ENCODE peak calls at places on chromosomes 12 and 14, in four cellular contexts. W is heart left ventricle, L is PC-3, X is tibial artery. P is an unnamed sample.
A peak's percentile ranks its signal among the peaks of the same experiment; 100 is the strongest.

GRCh38 chr12:130743176-130743575 is 27.1 kb upstream of the RIMBP2 start:
- DNase-seq in L (no peak), W (no peak), X (no peak), P (peak; percentile 31)

GRCh38 chr12:49126852-49127763 is 4.1 kb downstream of the TUBA1B start:
- DNase-seq in X (no peak), L (no peak), W (no peak), P (no peak)

GRCh38 chr14:61562321-61563161 is 132.8 kb upstream of the HIF1A start:
- DNase-seq in L (peak; percentile 100), W (no peak), X (no peak), P (peak; percentile 80)

GRCh38 chr12:9074484-9075140 is 41.1 kb downstream of the A2M start:
- DNase-seq in L (no peak), X (no peak), W (no peak), P (no peak)

GRCh38 chr14:91869556-91869955 is 2.2 kb upstream of the TC2N start:
- DNase-seq in L (no peak), X (no peak), W (no peak), P (no peak)

GRCh38 chr12:130920711-130921381 is 32.9 kb upstream of the ADGRD1 start:
- DNase-seq in L (no peak), W (peak; percentile 77), X (peak; percentile 92), P (peak; percentile 38)

GRCh38 chr12:59780605-59781135 is 184.8 kb downstream of the SLC16A7 start:
- DNase-seq in L (peak; percentile 51), X (no peak), W (no peak), P (peak; percentile 30)

GRCh38 chr12:56188786-56189335 is 422 bp downstream of the SMARCC2 start:
- DNase-seq in L (no peak), X (no peak), W (no peak), P (no peak)

GRCh38 chr12:26297386-26298070 is 102.2 kb downstream of the SSPN start:
- DNase-seq in X (no peak), L (no peak), W (no peak), P (no peak)

GRCh38 chr14:68521557-68521901 is 271.3 kb downstream of the ZFP36L1 start:
- DNase-seq in X (no peak), L (no peak), W (no peak), P (no peak)

GRCh38 chr14:34875031-34875922 is at the start of gene BAZ1A:
- DNase-seq in X (peak; percentile 57), L (peak; percentile 93), W (peak; percentile 68), P (peak; percentile 67)

GRCh38 chr12:57522887-57523705 is 472 bp downstream of the MBD6 start:
- DNase-seq in W (peak; percentile 77), X (peak; percentile 67), L (peak; percentile 46), P (peak; percentile 65)

GRCh38 chr14:93114713-93115068 is 1.0 kb downstream of the ITPK1 start:
- DNase-seq in L (no peak), W (no peak), X (no peak), P (peak; percentile 44)

GRCh38 chr12:27179399-27180214 is 64.5 kb upstream of the STK38L start:
- DNase-seq in X (no peak), W (no peak), L (peak; percentile 100), P (no peak)

GRCh38 chr14:35949933-35950332 is 123.8 kb downstream of the BRMS1L start:
- DNase-seq in W (no peak), X (no peak), L (peak; percentile 61), P (no peak)

GRCh38 chr12:2346405-2346804 is 293.6 kb downstream of the CACNA1C start:
- DNase-seq in L (no peak), W (no peak), X (no peak), P (no peak)

GRCh38 chr12:93103154-93103553 is 174.1 kb upstream of the EEA1 start:
- DNase-seq in L (no peak), X (no peak), W (no peak), P (no peak)

GRCh38 chr14:92033433-92033832 is 6.4 kb downstream of the TRIP11 start:
- DNase-seq in X (no peak), W (no peak), L (no peak), P (no peak)

GRCh38 chr12:58978717-58979116 is 58.4 kb upstream of the LRIG3 start:
- DNase-seq in X (no peak), W (no peak), L (no peak), P (no peak)

GRCh38 chr12:122799635-122800243 is 25.4 kb downstream of the CCDC62 start:
- DNase-seq in X (no peak), L (no peak), W (no peak), P (no peak)

GRCh38 chr12:4449862-4450222 is 4.2 kb upstream of the FGF6 start:
- DNase-seq in X (no peak), W (no peak), L (no peak), P (no peak)

GRCh38 chr12:115060477-115061168 is 376.6 kb upstream of the TBX3 start:
- DNase-seq in X (no peak), W (no peak), L (peak; percentile 89), P (no peak)

GRCh38 chr12:24838531-24838950 is 110.4 kb downstream of the BCAT1 start:
- DNase-seq in L (no peak), X (peak; percentile 76), W (peak; percentile 42), P (peak; percentile 31)

GRCh38 chr12:11856971-11857370 is 207.5 kb downstream of the ETV6 start:
- DNase-seq in W (no peak), X (no peak), L (no peak), P (peak; percentile 39)

GRCh38 chr12:118337194-118337838 is 35.4 kb downstream of the TAOK3 start:
- DNase-seq in X (no peak), W (no peak), L (peak; percentile 67), P (no peak)

GRCh38 chr14:54665938-54666337 is 99.0 kb downstream of the SAMD4A start:
- DNase-seq in L (no peak), W (no peak), X (no peak), P (no peak)

GRCh38 chr12:48813464-48814312 is 4.6 kb upstream of the CACNB3 start:
- DNase-seq in L (no peak), X (no peak), W (no peak), P (no peak)

GRCh38 chr12:18752280-18752920 is 14.5 kb downstream of the CAPZA3 start:
- DNase-seq in L (peak; percentile 43), X (no peak), W (peak; percentile 50), P (peak; percentile 44)

GRCh38 chr14:62546862-62547474 is 498.3 kb downstream of the KCNH5 start:
- DNase-seq in L (no peak), X (no peak), W (no peak), P (no peak)

GRCh38 chr14:68687746-68688145 is 105.1 kb downstream of the ZFP36L1 start:
- DNase-seq in W (no peak), X (peak; percentile 4), L (peak; percentile 96), P (no peak)

GRCh38 chr14:89428556-89429196 is 11.6 kb upstream of the FOXN3 start:
- DNase-seq in L (no peak), W (peak; percentile 47), X (peak; percentile 57), P (no peak)

GRCh38 chr14:98189077-98189476 is 1082.9 kb downstream of the BCL11B start:
- DNase-seq in X (no peak), L (no peak), W (no peak), P (no peak)

GRCh38 chr12:116784238-116784612 is 46.1 kb downstream of the RNFT2 start:
- DNase-seq in W (no peak), L (peak; percentile 20), X (no peak), P (no peak)

GRCh38 chr14:96852823-96853422 is 55.7 kb downstream of the VRK1 start:
- DNase-seq in L (peak; percentile 52), X (no peak), W (no peak), P (peak; percentile 22)

GRCh38 chr12:54935235-54935951 is 49.2 kb downstream of the TESPA1 start:
- DNase-seq in L (peak; percentile 94), W (no peak), X (no peak), P (peak; percentile 20)

GRCh38 chr14:27623782-27624181 is 1025.9 kb upstream of the NOVA1 start:
- DNase-seq in X (no peak), W (no peak), L (no peak), P (no peak)

DNA sequence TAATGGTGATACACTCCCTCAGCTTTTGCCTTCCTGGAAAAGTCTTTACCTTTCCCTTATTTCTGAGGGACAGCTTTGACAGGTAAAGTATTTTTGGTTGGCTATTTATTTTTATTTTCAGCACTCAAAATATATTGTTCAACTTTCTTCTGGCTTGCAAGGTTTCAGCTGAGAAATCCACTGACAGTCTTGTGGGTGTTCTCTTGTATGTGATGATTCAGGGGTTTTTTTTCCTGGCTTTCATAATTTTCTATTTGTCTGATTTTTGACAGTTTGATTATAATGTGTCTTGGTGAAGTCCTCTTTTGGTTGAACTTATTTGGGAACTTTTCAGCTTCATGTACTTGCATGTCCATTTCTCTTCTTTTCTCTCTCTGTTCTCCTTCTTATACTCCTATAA is 73.7 kb upstream of the OTOGL start:
- DNase-seq in W (no peak), L (no peak), X (no peak), P (no peak)
- H3K9me3 ChIP-seq in W (no peaks in the 10 kb centered on the region), L (peaks cover 8% of the 10 kb centered on the region), X (no peaks in the 10 kb centered on the region), P (no peaks in the 10 kb centered on the region)

GRCh38 chr14:88325883-88326282 is 2.8 kb upstream of the KCNK10 start:
- DNase-seq in W (no peak), L (no peak), X (no peak), P (no peak)
- H3K27me3 ChIP-seq in W (peaks cover 22% of the 10 kb centered on the region), L (peaks cover 92% of the 10 kb centered on the region), X (peaks cover 60% of the 10 kb centered on the region), P (peaks cover 47% of the 10 kb centered on the region)

GRCh38 chr14:105646175-105646574 is 119.8 kb downstream of the TMEM121 start:
- DNase-seq in X (no peak), L (no peak), W (no peak), P (no peak)
- H3K9me3 ChIP-seq in X (no peaks in the 10 kb centered on the region), L (no peaks in the 10 kb centered on the region), W (no peaks in the 10 kb centered on the region), P (no peaks in the 10 kb centered on the region)

DNA sequence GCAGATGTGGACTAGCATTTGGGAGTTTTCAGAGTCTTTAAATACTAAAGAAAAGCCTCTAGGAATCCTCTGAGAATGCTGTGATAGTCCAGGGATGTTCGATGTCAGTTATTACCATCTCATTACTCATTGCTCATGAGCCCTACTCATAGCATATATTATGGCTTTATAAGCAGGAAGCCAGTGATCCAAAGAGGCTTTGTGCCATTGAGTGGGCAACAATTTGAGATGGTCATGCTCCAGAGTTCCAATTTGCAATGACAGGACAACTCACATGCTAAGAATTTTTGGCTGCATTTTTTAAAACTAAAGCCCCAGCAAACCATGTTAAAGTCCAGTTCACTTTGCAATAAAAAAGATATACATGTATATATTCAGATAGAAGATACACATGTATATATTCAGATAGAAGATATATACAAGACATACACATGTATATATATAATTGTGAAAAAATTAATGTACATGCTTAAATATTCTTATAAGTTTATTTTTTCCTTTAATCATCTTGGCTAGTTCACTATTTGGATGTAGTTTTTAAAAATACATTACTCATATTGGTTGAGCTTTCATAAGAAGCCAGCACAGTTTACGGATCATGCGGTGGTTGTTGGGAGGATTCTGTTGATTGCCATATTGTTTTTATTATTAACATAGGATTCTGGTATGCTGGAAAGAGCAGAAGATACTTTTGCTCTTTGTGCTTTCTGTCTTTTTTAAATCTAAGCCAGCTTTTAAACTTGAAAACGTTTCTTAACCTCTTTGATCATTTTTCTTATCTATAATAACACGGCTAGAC is 163.2 kb downstream of the OTOGL start:
- DNase-seq in X (no peak), L (peak; percentile 23), W (no peak), P (no peak)
- H3K27me3 ChIP-seq in X (no peaks in the 10 kb centered on the region), L (no peaks in the 10 kb centered on the region), W (no peaks in the 10 kb centered on the region), P (peaks cover 5% of the 10 kb centered on the region)

GRCh38 chr12:124477109-124477915 is 90.1 kb downstream of the NCOR2 start:
- DNase-seq in L (no peak), W (peak; percentile 13), X (no peak), P (no peak)
- H3K9me3 ChIP-seq in L (no peaks in the 10 kb centered on the region), W (no peaks in the 10 kb centered on the region), X (no peaks in the 10 kb centered on the region), P (no peaks in the 10 kb centered on the region)

GRCh38 chr12:132164426-132164825 is 20.2 kb downstream of the NOC4L start:
- DNase-seq in W (no peak), X (no peak), L (no peak), P (no peak)
- H3K27me3 ChIP-seq in W (peaks cover 2% of the 10 kb centered on the region), X (peaks cover 13% of the 10 kb centered on the region), L (no peaks in the 10 kb centered on the region), P (no peaks in the 10 kb centered on the region)

GRCh38 chr12:126437934-126438333 is 1372.7 kb downstream of the AACS start:
- DNase-seq in X (no peak), L (no peak), W (no peak), P (no peak)
- H3K9me3 ChIP-seq in X (no peaks in the 10 kb centered on the region), L (no peaks in the 10 kb centered on the region), W (no peaks in the 10 kb centered on the region), P (no peaks in the 10 kb centered on the region)

P was measured in adrenal gland.